ENCODE peak calls at places on chromosomes 16 and 17, in seven cellular contexts. I is uterus, M is astrocyte of the cerebellum, Q is choroid plexus epithelial cell, L is tibial nerve, U is cardiac muscle cell, Y is HL-60. W is an unnamed sample.

GRCh38 chr17:63120406-63120805 is 154.4 kb downstream of the TANC2 start:
- DNase-seq in M (peak; percentile 8), I (no peak), Q (peak; percentile 28), U (no peak), L (no peak), Y (no peak), W (no peak)

GRCh38 chr16:374616-374926 is 4.2 kb upstream of the MRPL28 start:
- DNase-seq in U (no peak), Y (no peak), L (no peak), Q (no peak), I (no peak), M (no peak), W (no peak)

GRCh38 chr17:38725066-38725465 is 5.1 kb upstream of the CISD3 start:
- DNase-seq in I (no peak), Y (no peak), Q (no peak), M (no peak), U (no peak), L (no peak), W (no peak)

GRCh38 chr17:68196394-68197090 is 51.3 kb upstream of the AMZ2 start:
- DNase-seq in M (no peak), Y (no peak), L (no peak), Q (no peak), I (no peak), U (peak; percentile 21), W (no peak)

GRCh38 chr17:59377410-59377809 is 46.0 kb downstream of the YPEL2 start:
- DNase-seq in Y (no peak), U (no peak), M (no peak), Q (peak; percentile 34), I (no peak), L (no peak), W (peak; percentile 81)

GRCh38 chr17:17497065-17497844 is 1.1 kb upstream of the RASD1 start:
- DNase-seq in Q (no peak), I (no peak), M (no peak), U (no peak), Y (no peak), L (no peak), W (peak; percentile 16)

GRCh38 chr17:16480995-16481394 is 11.0 kb downstream of the LRRC75A start:
- DNase-seq in Y (no peak), U (no peak), I (no peak), Q (no peak), M (no peak), L (no peak), W (no peak)

GRCh38 chr17:76063880-76064546 is 8.3 kb downstream of the SRP68 start:
- DNase-seq in L (no peak), Y (no peak), M (no peak), Q (no peak), I (no peak), U (no peak), W (no peak)

GRCh38 chr17:57954421-57955182 is 610 bp downstream of the CUEDC1 start:
- DNase-seq in I (peak; percentile 83), M (no peak), Q (no peak), L (peak; percentile 67), U (peak; percentile 77), Y (no peak), W (peak; percentile 82)

GRCh38 chr17:78140169-78141051 is 5.8 kb upstream of the C17orf99 start:
- DNase-seq in U (peak; percentile 90), Y (peak; percentile 97), L (peak; percentile 88), I (peak; percentile 83), M (no peak), Q (peak; percentile 75), W (peak; percentile 81)
- H3K4me3 ChIP-seq in U (no peak overlapping the region), Y (no peak overlapping the region), L (no peak overlapping the region), I (no peak overlapping the region), M (no peak overlapping the region), Q (no peak overlapping the region), W (no peak overlapping the region)

GRCh38 chr17:36937961-36938565 is 788 bp downstream of the LHX1 start:
- DNase-seq in U (peak; percentile 78), M (no peak), I (no peak), Q (peak; percentile 48), L (no peak), Y (peak; percentile 30), W (no peak)
- H3K4me3 ChIP-seq in U (peak overlapping the region; percentile 42), M (no peak overlapping the region), I (no peak overlapping the region), Q (no peak overlapping the region), L (no peak overlapping the region), Y (peak overlapping the region; percentile 14), W (no peak overlapping the region)

GRCh38 chr16:11412965-11413887 is 68.0 kb downstream of the RMI2 start:
- DNase-seq in Y (no peak), L (no peak), Q (no peak), I (no peak), U (no peak), M (no peak), W (no peak)
- H3K4me3 ChIP-seq in Y (no peak overlapping the region), L (no peak overlapping the region), Q (no peak overlapping the region), I (no peak overlapping the region), U (no peak overlapping the region), M (no peak overlapping the region), W (no peak overlapping the region)

DNA sequence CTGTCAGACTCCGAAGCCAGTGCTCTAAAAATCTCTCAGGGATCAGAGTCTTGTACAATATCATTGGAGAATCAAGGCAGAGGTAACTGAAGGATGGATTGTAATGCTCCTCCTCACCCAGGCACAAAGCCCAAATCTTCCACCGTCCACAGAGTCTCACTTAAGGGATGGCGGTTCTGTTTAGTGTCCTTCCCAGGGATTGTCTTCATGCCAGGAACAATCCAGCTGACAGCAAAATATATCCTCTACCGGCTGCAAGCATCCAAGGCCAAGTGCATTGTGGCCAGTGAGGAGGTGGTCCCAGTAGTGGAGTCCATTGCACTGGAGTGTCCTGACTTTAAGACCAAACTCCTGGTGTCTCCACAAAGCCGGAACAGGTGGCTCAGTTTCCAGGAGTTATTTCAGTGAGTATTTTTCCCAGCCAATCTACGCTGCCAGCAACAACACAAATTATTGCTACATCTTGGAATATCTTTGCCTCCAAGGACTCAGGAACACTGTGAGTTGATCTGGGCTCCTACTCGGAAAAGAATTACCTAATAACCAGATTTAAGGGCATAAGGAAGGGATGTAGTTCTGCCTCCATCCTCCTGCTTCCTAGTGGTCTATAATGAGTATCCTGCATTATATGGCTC is 13.9 kb upstream of the ACSM1 start:
- DNase-seq in Q (no peak), Y (no peak), U (no peak), I (no peak), M (no peak), L (no peak), W (no peak)
- H3K4me3 ChIP-seq in Q (no peak overlapping the region), Y (no peak overlapping the region), U (no peak overlapping the region), I (no peak overlapping the region), M (no peak overlapping the region), L (no peak overlapping the region), W (no peak overlapping the region)